ENCODE peak calls at places on chromosomes 1 and 21, in five cellular contexts. Y is left colon, E is MM.1S, I is thoracic aorta, R is AG08396. Q is an unnamed sample.

GRCh38 chr1:25204797-25205441 is 27.4 kb downstream of the SYF2 start:
- DNase-seq in Y (no peak), R (peak), E (peak), I (no peak), Q (no peak)

GRCh38 chr21:46216132-46216747 is 12.3 kb downstream of the LSS start:
- DNase-seq in Y (no peak), R (no peak), I (no peak), E (no peak), Q (no peak)

GRCh38 chr1:16068356-16069270 is 4.8 kb downstream of the FAM131C start:
- DNase-seq in I (no peak), Y (no peak), R (peak), E (no peak), Q (no peak)

GRCh38 chr21:37784591-37785318 is 131.5 kb downstream of the KCNJ6 start:
- DNase-seq in R (no peak), I (no peak), Y (no peak), E (no peak), Q (no peak)

GRCh38 chr21:32717851-32718316 is 9.9 kb downstream of the SYNJ1 start:
- DNase-seq in R (no peak), E (no peak), I (no peak), Y (no peak), Q (no peak)

GRCh38 chr1:201731592-201731991 is 97.4 kb upstream of the IPO9 start:
- DNase-seq in Y (no peak), R (no peak), I (no peak), E (no peak), Q (no peak)

GRCh38 chr21:38351961-38352521 is 95.2 kb downstream of the KCNJ15 start:
- DNase-seq in R (peak), Y (no peak), E (no peak), I (no peak), Q (no peak)

GRCh38 chr21:40841524-40842196 is 5.3 kb downstream of the DSCAM start:
- DNase-seq in E (peak), Y (peak), R (no peak), I (no peak), Q (peak)

GRCh38 chr21:15124731-15125130 is 59.9 kb upstream of the NRIP1 start:
- DNase-seq in Y (no peak), E (no peak), R (no peak), I (no peak), Q (no peak)

GRCh38 chr1:175376194-175376593 is 183.6 kb upstream of the KIAA0040 start:
- DNase-seq in R (no peak), E (peak), Y (no peak), I (no peak), Q (no peak)

GRCh38 chr1:61141288-61142044 is 59.1 kb downstream of the NFIA start:
- DNase-seq in E (peak), Y (no peak), R (no peak), I (no peak), Q (no peak)